ENCODE peak calls at places on chromosomes 4 and X, in six cellular contexts. C is WTC11, G is RWPE1, Y is foreskin fibroblast, D is nephron progenitor cell, X is psoas muscle. V is an unnamed sample.
A peak's percentile ranks its signal among the peaks of the same experiment; 100 is the strongest.

GRCh38 chr4:110165382-110166285 is 32.8 kb downstream of the ELOVL6 start:
- DNase-seq in C (no peak), G (peak; percentile 69), Y (peak; percentile 86), D (peak; percentile 22), X (no peak), V (no peak)

GRCh38 chr4:98430708-98431403 is 169.7 kb downstream of the RAP1GDS1 start:
- DNase-seq in C (no peak), G (peak; percentile 90), Y (peak; percentile 89), D (no peak), X (no peak), V (no peak)

GRCh38 chrX:22135994-22136684 is 104.0 kb downstream of the PHEX start:
- DNase-seq in C (no peak), G (peak; percentile 67), Y (peak; percentile 79), D (peak; percentile 38), X (no peak), V (no peak)

GRCh38 chr4:12382567-12382966 is 953.9 kb upstream of the HS3ST1 start:
- DNase-seq in C (no peak), G (no peak), Y (no peak), D (no peak), X (no peak), V (no peak)

GRCh38 chrX:104621781-104622180 is 55.8 kb downstream of the IL1RAPL2 start:
- DNase-seq in C (no peak), G (no peak), Y (no peak), D (no peak), X (no peak), V (no peak)

GRCh38 chr4:42458686-42459085 is 61.4 kb downstream of the SHISA3 start:
- DNase-seq in C (no peak), G (no peak), Y (no peak), D (no peak), X (no peak), V (no peak)

GRCh38 chr4:10982305-10982704 is 297.7 kb upstream of the CLNK start:
- DNase-seq in C (no peak), G (no peak), Y (no peak), D (no peak), X (no peak), V (no peak)

GRCh38 chrX:11629593-11630211 is 36.0 kb downstream of the ARHGAP6 start:
- DNase-seq in C (no peak), G (no peak), Y (peak; percentile 86), D (no peak), X (peak; percentile 51), V (no peak)

GRCh38 chrX:21528076-21528475 is 130.1 kb downstream of the KLHL34 start:
- DNase-seq in C (no peak), G (no peak), Y (peak; percentile 7), D (no peak), X (no peak), V (no peak)

GRCh38 chrX:23515028-23515427 is 152.3 kb upstream of the PRDX4 start:
- DNase-seq in C (no peak), G (peak; percentile 1), Y (no peak), D (no peak), X (no peak), V (no peak)

GRCh38 chrX:11380187-11380586 is 87.0 kb downstream of the AMELX start:
- DNase-seq in C (no peak), G (no peak), Y (peak; percentile 53), D (no peak), X (no peak), V (no peak)

GRCh38 chr4:113978561-113979156 is 788 bp downstream of the ARSJ start:
- DNase-seq in C (peak; percentile 35), G (peak; percentile 38), Y (peak; percentile 53), D (peak; percentile 20), X (no peak), V (no peak)

GRCh38 chrX:40085086-40085551 is 12.6 kb downstream of the BCOR start:
- DNase-seq in C (no peak), G (no peak), Y (peak; percentile 80), D (no peak), X (no peak), V (no peak)

GRCh38 chr4:148061795-148062194 is 329.9 kb downstream of the ARHGAP10 start:
- DNase-seq in C (no peak), G (no peak), Y (no peak), D (no peak), X (no peak), V (no peak)

GRCh38 chr4:16942491-16942890 is 44.0 kb upstream of the LDB2 start:
- DNase-seq in C (no peak), G (no peak), Y (no peak), D (no peak), X (no peak), V (no peak)

GRCh38 chr4:21915761-21916160 is 32.8 kb downstream of the KCNIP4 start:
- DNase-seq in C (no peak), G (no peak), Y (no peak), D (no peak), X (no peak), V (peak; percentile 22)

GRCh38 chr4:168863719-168864632 is 146.1 kb downstream of the CBR4 start:
- DNase-seq in C (no peak), G (no peak), Y (peak; percentile 38), D (no peak), X (no peak), V (no peak)

GRCh38 chr4:48138511-48138910 is 4.5 kb upstream of the TXK start:
- DNase-seq in C (no peak), G (no peak), Y (no peak), D (no peak), X (no peak), V (no peak)

GRCh38 chr4:2168469-2169319 is 73.2 kb downstream of the HAUS3 start:
- DNase-seq in C (no peak), G (no peak), Y (no peak), D (no peak), X (no peak), V (no peak)

GRCh38 chr4:73607375-73608026 is 12.7 kb downstream of the RASSF6 start:
- DNase-seq in C (no peak), G (no peak), Y (peak; percentile 62), D (no peak), X (no peak), V (no peak)

GRCh38 chr4:86359944-86360478 is at the start of gene MAPK10:
- DNase-seq in C (peak; percentile 62), G (no peak), Y (peak; percentile 88), D (peak; percentile 60), X (peak; percentile 66), V (peak; percentile 74)

GRCh38 chr4:34972189-34972588 is 1272.1 kb downstream of the ARAP2 start:
- DNase-seq in C (no peak), G (peak; percentile 2), Y (no peak), D (no peak), X (no peak), V (no peak)

GRCh38 chr4:71553605-71554004 is 214.8 kb downstream of the SLC4A4 start:
- DNase-seq in C (no peak), G (peak; percentile 13), Y (peak; percentile 3), D (no peak), X (no peak), V (no peak)

GRCh38 chr4:40140206-40140605 is 56.6 kb upstream of the RHOH start:
- DNase-seq in C (no peak), G (no peak), Y (no peak), D (no peak), X (no peak), V (no peak)

GRCh38 chr4:121421594-121421993 is 40.8 kb upstream of the QRFPR start:
- DNase-seq in C (no peak), G (no peak), Y (no peak), D (no peak), X (no peak), V (no peak)

GRCh38 chrX:119757979-119758681 is at the start of gene SOWAHD:
- DNase-seq in C (peak; percentile 63), G (peak; percentile 20), Y (peak; percentile 47), D (peak; percentile 61), X (peak; percentile 57), V (peak; percentile 36)

GRCh38 chr4:47386592-47387235 is 76.8 kb downstream of the COMMD8 start:
- DNase-seq in C (no peak), G (no peak), Y (no peak), D (no peak), X (no peak), V (no peak)

GRCh38 chr4:87053802-87054767 is 119.3 kb downstream of the AFF1 start:
- DNase-seq in C (no peak), G (no peak), Y (no peak), D (no peak), X (no peak), V (no peak)

GRCh38 chrX:1419545-1420355 is 27.8 kb upstream of the SLC25A6 start:
- DNase-seq in C (peak; percentile 9), G (no peak), Y (no peak), D (no peak), X (no peak), V (no peak)

GRCh38 chrX:68832516-68833447 is 4.0 kb downstream of the EFNB1 start:
- DNase-seq in C (no peak), G (no peak), Y (no peak), D (no peak), X (no peak), V (no peak)

GRCh38 chr4:133149932-133150642 is 993 bp downstream of the PCDH10 start:
- DNase-seq in C (no peak), G (no peak), Y (peak; percentile 11), D (no peak), X (no peak), V (no peak)

GRCh38 chr4:161252520-161253141 is 911.2 kb downstream of the FSTL5 start:
- DNase-seq in C (no peak), G (peak; percentile 15), Y (peak; percentile 1), D (no peak), X (no peak), V (no peak)
- TF ChIP-seq CTCF in C (peak; percentile 56), G (peak; percentile 88), Y (peak; percentile 67), D (peak; percentile 45), X (peak; percentile 31), V (peak; percentile 66)

GRCh38 chrX:136162827-136163427 is 15.6 kb downstream of the FHL1 start:
- DNase-seq in C (peak; percentile 63), G (peak; percentile 41), Y (peak; percentile 74), D (peak; percentile 37), X (peak; percentile 78), V (peak; percentile 67)
- TF ChIP-seq CTCF in C (peak; percentile 31), G (peak; percentile 50), Y (peak; percentile 74), D (peak; percentile 38), X (peak; percentile 80), V (no peak)

DNA sequence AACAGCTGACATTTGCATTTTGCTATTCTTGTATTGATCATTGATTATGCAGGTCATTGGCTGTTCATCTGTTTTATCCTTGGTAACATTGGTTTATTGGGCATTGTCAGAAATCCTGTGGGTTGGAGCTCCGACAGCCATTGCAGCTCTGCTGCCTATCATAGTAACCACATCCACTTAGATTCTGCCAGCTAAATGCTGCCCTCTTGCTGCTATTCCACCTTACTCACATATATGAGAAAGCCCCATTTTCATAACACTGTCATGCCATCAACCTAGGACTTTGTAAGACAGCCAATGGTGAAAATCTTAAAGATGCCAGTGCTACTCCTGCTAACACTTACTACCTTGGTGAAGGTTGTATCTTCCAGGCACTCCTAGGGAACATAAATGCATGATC is 187.3 kb upstream of the CXCL13 start:
- DNase-seq in C (no peak), G (peak; percentile 14), Y (peak; percentile 20), D (no peak), X (no peak), V (no peak)
- TF ChIP-seq CTCF in C (no peak), G (no peak), Y (no peak), D (no peak), X (no peak), V (no peak)

DNA sequence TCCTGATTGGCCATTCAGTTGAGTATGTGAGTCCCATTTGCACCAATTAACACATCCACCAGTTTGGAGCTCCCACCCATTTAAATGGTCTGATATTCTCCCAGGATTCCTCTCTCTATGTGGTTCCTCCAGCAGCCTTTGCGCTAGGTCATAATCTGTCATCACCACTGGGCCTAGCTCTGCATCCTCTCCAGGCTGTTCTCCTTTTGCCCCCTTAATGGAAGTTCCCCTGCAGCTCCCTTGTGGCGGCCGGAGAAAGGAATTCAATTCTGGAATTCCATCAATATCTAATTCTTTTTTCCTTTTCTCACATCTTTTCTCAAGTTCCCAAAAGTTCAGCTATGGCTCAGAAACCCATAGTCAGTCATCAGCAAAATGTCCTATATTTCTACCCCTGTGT is 2184.4 kb upstream of the AGA start:
- DNase-seq in C (peak; percentile 51), G (no peak), Y (no peak), D (peak; percentile 17), X (no peak), V (peak; percentile 28)
- TF ChIP-seq CTCF in C (peak; percentile 63), G (no peak), Y (no peak), D (peak; percentile 23), X (no peak), V (peak; percentile 63)

V was measured in glutamatergic neuron.